ENCODE peak calls at places on chromosomes 12 and 14, in seven cellular contexts. W, G, A, R, Y, X and Z are unnamed samples.
A peak's percentile ranks its signal among the peaks of the same experiment; 100 is the strongest.

GRCh38 chr14:36666416-36667206 is 5.0 kb downstream of the PAX9 start:
- DNase-seq in W (no peak), G (peak; percentile 90), A (no peak), R (peak; percentile 38), Y (no peak), X (no peak), Z (no peak)

GRCh38 chr12:24507827-24508226 is 441.1 kb downstream of the BCAT1 start:
- DNase-seq in W (no peak), G (no peak), A (no peak), R (no peak), Y (no peak), X (no peak), Z (no peak)

GRCh38 chr12:103198499-103198898 is 241.0 kb downstream of the ASCL1 start:
- DNase-seq in W (no peak), G (peak; percentile 69), A (no peak), R (no peak), Y (no peak), X (no peak), Z (no peak)

GRCh38 chr12:14773685-14774073 is 29.6 kb downstream of the WBP11 start:
- DNase-seq in W (peak; percentile 82), G (no peak), A (no peak), R (peak; percentile 37), Y (no peak), X (no peak), Z (peak; percentile 48)

GRCh38 chr14:71739273-71739990 is 192.8 kb upstream of the RGS6 start:
- DNase-seq in W (no peak), G (no peak), A (no peak), R (peak; percentile 77), Y (no peak), X (no peak), Z (no peak)

GRCh38 chr12:32120419-32120818 is 13.8 kb downstream of the BICD1 start:
- DNase-seq in W (no peak), G (no peak), A (no peak), R (no peak), Y (no peak), X (no peak), Z (no peak)

GRCh38 chr12:65532744-65533143 is 254.3 kb downstream of the MSRB3 start:
- DNase-seq in W (no peak), G (no peak), A (no peak), R (peak; percentile 98), Y (no peak), X (no peak), Z (no peak)

GRCh38 chr12:6167327-6168280 is 32.6 kb upstream of the CD9 start:
- DNase-seq in W (peak; percentile 61), G (no peak), A (peak; percentile 85), R (peak; percentile 88), Y (no peak), X (no peak), Z (peak; percentile 62)

GRCh38 chr14:55066223-55066622 is 14.8 kb downstream of the MAPK1IP1L start:
- DNase-seq in W (no peak), G (no peak), A (no peak), R (no peak), Y (no peak), X (no peak), Z (no peak)

GRCh38 chr12:96241484-96242256 is 47.5 kb downstream of the ELK3 start:
- DNase-seq in W (no peak), G (peak; percentile 48), A (no peak), R (no peak), Y (no peak), X (peak; percentile 35), Z (no peak)

GRCh38 chr12:123580772-123581171 is 3.6 kb upstream of the TMED2 start:
- DNase-seq in W (no peak), G (no peak), A (no peak), R (peak; percentile 31), Y (no peak), X (no peak), Z (no peak)

GRCh38 chr12:88235183-88235833 is 93.2 kb downstream of the TMTC3 start:
- DNase-seq in W (peak; percentile 25), G (no peak), A (no peak), R (no peak), Y (no peak), X (no peak), Z (peak; percentile 31)

GRCh38 chr14:21734457-21735074 is 60.9 kb upstream of the OR4E1 start:
- DNase-seq in W (no peak), G (no peak), A (no peak), R (peak; percentile 81), Y (peak; percentile 18), X (peak; percentile 20), Z (peak; percentile 12)

GRCh38 chr14:50620341-50620740 is 47.8 kb downstream of the SAV1 start:
- DNase-seq in W (no peak), G (no peak), A (no peak), R (peak; percentile 47), Y (no peak), X (no peak), Z (no peak)

GRCh38 chr12:11650697-11651281 is 1.3 kb downstream of the ETV6 start:
- DNase-seq in W (no peak), G (peak; percentile 46), A (no peak), R (peak; percentile 38), Y (peak; percentile 39), X (no peak), Z (peak; percentile 40)

GRCh38 chr12:9751204-9752144 is 9.2 kb downstream of the CD69 start:
- DNase-seq in W (no peak), G (no peak), A (no peak), R (peak; percentile 53), Y (peak; percentile 1), X (no peak), Z (no peak)

GRCh38 chr14:53156238-53156637 is 3.1 kb upstream of the DDHD1 start:
- DNase-seq in W (no peak), G (no peak), A (no peak), R (no peak), Y (peak; percentile 78), X (no peak), Z (no peak)

GRCh38 chr14:59688224-59689170 is 111.9 kb upstream of the CCDC175 start:
- DNase-seq in W (peak; percentile 8), G (peak; percentile 91), A (peak; percentile 7), R (peak; percentile 94), Y (peak; percentile 26), X (no peak), Z (no peak)

GRCh38 chr14:74573421-74574091 is 38.5 kb downstream of the LTBP2 start:
- DNase-seq in W (no peak), G (peak; percentile 80), A (no peak), R (peak; percentile 45), Y (no peak), X (no peak), Z (no peak)

GRCh38 chr12:17588968-17589367 is 501.0 kb downstream of the RERGL start:
- DNase-seq in W (no peak), G (peak; percentile 79), A (no peak), R (peak; percentile 70), Y (peak; percentile 0), X (no peak), Z (no peak)

GRCh38 chr14:26381405-26381804 is 216.4 kb downstream of the NOVA1 start:
- DNase-seq in W (no peak), G (no peak), A (no peak), R (no peak), Y (no peak), X (no peak), Z (no peak)

GRCh38 chr14:65637780-65638179 is 225.2 kb downstream of the FUT8 start:
- DNase-seq in W (peak; percentile 62), G (no peak), A (no peak), R (no peak), Y (no peak), X (no peak), Z (peak; percentile 72)